ENCODE peak calls at places on chromosomes 6 and 20, in eight cellular contexts. A is foreskin fibroblast; J is A549; W is spleen; N is CD8-positive, alpha-beta memory T cell; T is fibroblast of lung; O is right cardiac atrium; K is endodermal cell. X is an unnamed sample.

GRCh38 chr6:167532410-167533294 is 207.8 kb downstream of the TTLL2 start:
- DNase-seq in W (no peak), K (no peak), N (no peak), J (no peak), A (no peak), T (no peak), O (no peak), X (no peak)

GRCh38 chr6:83270971-83271714 is 78.0 kb downstream of the RWDD2A start:
- DNase-seq in T (peak), O (no peak), N (no peak), W (no peak), K (no peak), J (no peak), A (peak), X (no peak)

GRCh38 chr6:86477510-86478166 is 459.7 kb upstream of the HTR1E start:
- DNase-seq in O (no peak), N (no peak), K (peak), W (no peak), J (no peak), T (no peak), A (no peak), X (no peak)

GRCh38 chr6:169513478-169514193 is 188.2 kb downstream of the WDR27 start:
- DNase-seq in N (no peak), J (no peak), W (no peak), A (no peak), T (no peak), K (no peak), O (no peak), X (no peak)

GRCh38 chr20:46142124-46142523 is 24.0 kb downstream of the CD40 start:
- DNase-seq in K (no peak), O (no peak), A (no peak), W (no peak), N (no peak), T (no peak), J (no peak), X (no peak)

GRCh38 chr6:133070410-133071043 is 170.6 kb upstream of the EYA4 start:
- DNase-seq in J (no peak), K (no peak), W (no peak), O (no peak), N (no peak), A (no peak), T (no peak), X (no peak)

GRCh38 chr6:163165155-163165910 is 249.2 kb upstream of the QKI start:
- DNase-seq in J (no peak), K (no peak), N (no peak), O (peak), A (no peak), W (no peak), T (no peak), X (no peak)

GRCh38 chr6:14280006-14280510 is 162.5 kb downstream of the CD83 start:
- DNase-seq in T (no peak), N (no peak), O (no peak), W (no peak), A (no peak), J (no peak), K (peak), X (no peak)

GRCh38 chr6:8940356-8940755 is 505.0 kb upstream of the SLC35B3 start:
- DNase-seq in O (no peak), A (no peak), N (no peak), W (no peak), T (no peak), K (no peak), J (no peak), X (no peak)

GRCh38 chr6:7707787-7708186 is 18.1 kb upstream of the BMP6 start:
- DNase-seq in J (no peak), O (no peak), T (peak), K (no peak), N (no peak), W (no peak), A (peak), X (no peak)

GRCh38 chr6:156886409-156886808 is 109.2 kb downstream of the ARID1B start:
- DNase-seq in A (no peak), T (peak), K (no peak), N (no peak), J (no peak), W (no peak), O (no peak), X (no peak)

GRCh38 chr6:53426117-53426516 is 77.4 kb upstream of the ELOVL5 start:
- DNase-seq in W (no peak), N (no peak), O (no peak), A (no peak), J (no peak), T (no peak), K (no peak), X (no peak)

GRCh38 chr6:162706236-162706635 is 21.3 kb downstream of the PRKN start:
- DNase-seq in K (no peak), T (peak), N (no peak), A (peak), O (peak), W (no peak), J (no peak), X (no peak)

GRCh38 chr6:3628143-3628840 is 123.2 kb downstream of the PXDC1 start:
- DNase-seq in J (no peak), A (no peak), T (peak), N (no peak), W (no peak), K (no peak), O (no peak), X (no peak)

GRCh38 chr6:147203311-147204059 is 732 bp upstream of the STXBP5 start:
- DNase-seq in O (peak), A (peak), T (peak), J (peak), W (peak), K (peak), N (peak), X (peak)

GRCh38 chr6:123562677-123563076 is 74.1 kb downstream of the TRDN start:
- DNase-seq in W (no peak), A (no peak), J (no peak), T (no peak), K (no peak), N (no peak), O (no peak), X (no peak)

GRCh38 chr6:45617441-45617840 is 239.7 kb upstream of the SUPT3H start:
- DNase-seq in N (no peak), O (no peak), K (no peak), J (no peak), W (no peak), A (no peak), T (peak), X (no peak)

GRCh38 chr20:38404016-38404415 is 31.1 kb downstream of the SNHG17 start:
- DNase-seq in J (no peak), W (no peak), O (no peak), T (no peak), A (no peak), N (no peak), K (peak), X (no peak)

GRCh38 chr6:116528163-116528562 is 16.7 kb downstream of the CALHM5 start:
- DNase-seq in N (no peak), J (no peak), K (no peak), A (no peak), O (no peak), T (no peak), W (no peak), X (no peak)

GRCh38 chr6:3398165-3398562 is 58.7 kb downstream of the SLC22A23 start:
- DNase-seq in K (no peak), J (no peak), A (no peak), T (no peak), O (no peak), W (no peak), N (no peak), X (no peak)

GRCh38 chr6:122422614-122423267 is 23.3 kb downstream of the HSF2 start:
- DNase-seq in J (no peak), O (no peak), N (no peak), K (no peak), T (no peak), A (no peak), W (no peak), X (no peak)

GRCh38 chr6:122422003-122422402 is 22.6 kb downstream of the HSF2 start:
- DNase-seq in O (no peak), W (no peak), K (no peak), A (no peak), J (no peak), N (no peak), T (no peak), X (no peak)

GRCh38 chr6:122416825-122417224 is 17.4 kb downstream of the HSF2 start:
- DNase-seq in O (no peak), N (no peak), T (no peak), K (no peak), A (no peak), J (no peak), W (no peak), X (no peak)
- H3K4me3 ChIP-seq in O (no peak), N (no peak), T (no peak), K (no peak), A (no peak), J (no peak), W (no peak), X (no peak)

DNA sequence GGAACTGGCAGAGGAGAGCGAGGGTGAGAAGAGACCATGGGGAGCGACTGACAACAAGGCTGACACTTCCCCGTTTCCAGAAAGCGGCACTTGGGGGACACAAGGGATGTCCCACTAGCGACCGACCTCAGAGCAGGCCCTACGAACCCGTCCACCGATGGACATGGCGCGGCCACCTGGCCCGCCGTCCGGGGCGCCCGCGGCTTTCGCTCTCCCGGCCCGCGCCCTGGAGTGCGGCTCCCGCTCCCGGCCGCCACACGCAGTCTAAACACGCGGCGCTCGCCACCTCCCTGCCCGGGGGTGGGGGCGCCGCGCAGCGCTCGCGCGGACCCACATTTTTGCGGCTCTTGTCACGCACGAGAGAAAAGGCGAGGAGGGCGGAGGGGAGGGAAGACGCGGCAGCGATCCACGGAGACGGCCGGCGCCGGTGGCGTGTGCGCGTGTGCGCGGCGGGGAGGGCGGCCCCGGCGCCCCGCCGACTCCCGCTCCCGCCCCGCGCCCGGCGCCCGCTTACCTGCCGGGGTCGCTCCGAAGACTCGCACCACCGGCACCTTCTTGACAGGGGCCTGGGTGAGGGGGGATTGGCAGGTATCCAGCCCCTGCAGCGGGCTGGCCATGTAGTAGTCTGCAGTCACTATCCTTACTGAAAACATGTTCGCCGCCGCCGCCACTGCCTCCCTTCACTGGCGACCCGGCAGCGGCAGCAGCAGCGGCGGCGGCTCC is 621 bp downstream of the REV3L start:
- DNase-seq in J (no peak), A (peak), T (peak), K (peak), O (peak), N (peak), W (peak), X (peak)
- H3K4me3 ChIP-seq in J (peak), A (peak), T (peak), K (peak), O (peak), N (peak), W (peak), X (peak)

GRCh38 chr20:35446356-35447078 is 8.5 kb upstream of the GDF5 start:
- DNase-seq in N (no peak), T (no peak), J (no peak), W (no peak), K (peak), A (no peak), O (no peak), X (no peak)

GRCh38 chr20:35444226-35444625 is 6.2 kb upstream of the GDF5 start:
- DNase-seq in A (no peak), K (no peak), J (no peak), O (no peak), W (no peak), T (no peak), N (no peak), X (no peak)

GRCh38 chr20:35448788-35449373 is 6.5 kb upstream of the CEP250 start:
- DNase-seq in N (no peak), T (no peak), O (no peak), J (no peak), A (no peak), W (no peak), K (no peak), X (no peak)

GRCh38 chr20:35451295-35451694 is 4.1 kb upstream of the CEP250 start:
- DNase-seq in W (no peak), J (no peak), T (no peak), O (no peak), K (no peak), N (no peak), A (no peak), X (no peak)

DNA sequence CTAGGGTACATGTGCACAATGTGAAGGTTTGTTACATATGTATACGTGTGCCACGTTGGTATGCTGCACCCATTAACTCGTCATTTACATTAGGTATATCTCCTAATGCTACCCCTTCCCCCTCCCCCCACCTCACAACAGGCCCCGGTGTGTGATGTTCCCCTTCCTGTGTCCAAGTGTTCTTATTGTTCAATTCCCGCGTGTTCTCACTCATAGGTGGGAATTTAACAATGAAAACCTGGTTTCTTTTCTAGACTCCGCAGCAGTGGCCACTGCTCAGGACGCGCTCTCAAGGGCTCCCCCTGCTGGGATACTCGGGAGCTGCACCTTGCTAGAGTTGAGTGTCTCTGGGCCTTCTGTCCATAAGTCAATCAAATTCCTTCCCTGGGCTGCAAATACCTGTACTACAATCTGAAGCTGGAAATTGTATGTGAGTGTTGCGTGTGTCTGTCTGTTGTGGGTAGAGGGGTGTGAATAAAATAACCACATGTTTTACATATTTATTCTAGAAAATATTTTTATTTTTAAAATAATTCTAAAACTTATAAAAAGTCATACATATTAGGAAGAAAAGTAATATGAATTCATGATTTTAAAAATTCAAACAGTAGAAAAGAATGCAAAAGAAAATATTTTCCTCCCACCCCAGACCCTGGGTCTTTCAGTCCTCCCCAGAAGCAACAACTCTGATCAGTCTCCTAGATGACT is 8.2 kb upstream of the CEP250 start:
- DNase-seq in T (peak), N (peak), O (peak), W (peak), A (peak), J (peak), K (peak), X (peak)
- H3K4me3 ChIP-seq in T (peak), N (no peak), O (peak), W (no peak), A (peak), J (peak), K (no peak), X (peak)

DNA sequence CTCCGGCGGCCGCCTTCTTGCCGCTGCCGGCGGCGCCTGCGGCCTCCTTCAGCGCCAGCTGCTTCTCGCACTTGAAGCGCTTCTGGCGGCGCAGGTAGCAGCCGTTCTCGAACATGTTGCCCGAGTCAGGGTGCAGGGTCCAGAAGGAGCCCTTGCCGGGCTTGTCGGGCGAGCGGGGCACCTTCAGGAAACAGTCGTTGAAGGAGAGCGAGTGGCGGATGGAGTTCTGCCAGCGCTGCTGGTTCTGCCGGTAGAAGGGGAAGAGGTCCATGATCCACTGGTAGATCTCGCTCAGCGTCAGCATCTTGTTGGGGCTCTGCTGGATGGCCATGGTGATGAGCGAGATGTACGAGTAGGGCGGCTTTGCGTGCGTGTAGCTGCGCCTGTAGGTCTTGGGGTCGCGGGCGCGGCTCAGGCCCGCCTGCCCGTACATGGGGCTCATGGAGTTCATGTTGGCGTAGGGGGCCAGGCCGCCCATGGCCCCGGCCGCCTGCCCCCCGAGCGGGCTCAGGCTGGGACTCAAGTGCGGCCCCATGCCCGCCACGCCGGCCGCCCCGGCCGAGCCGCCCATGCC is 1.9 kb downstream of the FOXA2 start:
- DNase-seq in T (no peak), N (no peak), W (no peak), A (no peak), O (no peak), K (peak), J (no peak), X (peak)
- H3K4me3 ChIP-seq in T (no peak), N (no peak), W (no peak), A (no peak), O (no peak), K (peak), J (peak), X (peak)

GRCh38 chr20:53608456-53609413 is 15.1 kb upstream of the ZNF217 start:
- DNase-seq in N (peak), W (peak), O (peak), T (no peak), K (peak), A (no peak), J (no peak), X (peak)
- H3K4me3 ChIP-seq in N (peak), W (no peak), O (no peak), T (no peak), K (peak), A (no peak), J (peak), X (no peak)

X was measured in upper lobe of right lung.